ENCODE peak calls at places on chromosomes 2 and 18, in eight cellular contexts. L is CD8-positive, alpha-beta memory T cell; D is PC-9; E is ovary; S is RWPE1; M is psoas muscle; T is GM23338; I is pancreas. X is an unnamed sample.
A peak's percentile ranks its signal among the peaks of the same experiment; 100 is the strongest.

GRCh38 chr18:6785001-6785400 is 55.5 kb downstream of the ARHGAP28 start:
- DNase-seq in L (no peak), D (no peak), E (no peak), S (no peak), M (no peak), T (no peak), I (no peak), X (no peak)

GRCh38 chr18:74413811-74414210 is 43.3 kb downstream of the DIPK1C start:
- DNase-seq in L (no peak), D (no peak), E (no peak), S (no peak), M (no peak), T (no peak), I (no peak), X (no peak)

GRCh38 chr2:236088368-236089057 is 79.7 kb downstream of the GBX2 start:
- DNase-seq in L (no peak), D (peak; percentile 37), E (no peak), S (no peak), M (no peak), T (no peak), I (no peak), X (no peak)

GRCh38 chr2:111698089-111698488 is 185.9 kb downstream of the ANAPC1 start:
- DNase-seq in L (no peak), D (no peak), E (no peak), S (no peak), M (no peak), T (no peak), I (no peak), X (no peak)

GRCh38 chr2:219542931-219543595 is 546 bp downstream of the CHPF start:
- DNase-seq in L (no peak), D (peak; percentile 37), E (no peak), S (peak; percentile 26), M (peak; percentile 69), T (peak; percentile 50), I (no peak), X (no peak)

GRCh38 chr2:234137400-234138014 is 87.0 kb downstream of the SPP2 start:
- DNase-seq in L (peak; percentile 57), D (peak; percentile 98), E (no peak), S (peak; percentile 87), M (no peak), T (no peak), I (no peak), X (peak; percentile 34)

GRCh38 chr2:119252186-119253113 is 28.8 kb downstream of the STEAP3 start:
- DNase-seq in L (no peak), D (peak; percentile 99), E (no peak), S (peak; percentile 82), M (no peak), T (no peak), I (no peak), X (no peak)

GRCh38 chr18:48798334-48799197 is 152.2 kb downstream of the SMAD7 start:
- DNase-seq in L (no peak), D (no peak), E (peak; percentile 3), S (no peak), M (peak; percentile 86), T (no peak), I (peak; percentile 9), X (no peak)

GRCh38 chr2:113233593-113234550 is 44.8 kb downstream of the PAX8 start:
- DNase-seq in L (no peak), D (peak; percentile 38), E (no peak), S (no peak), M (peak; percentile 54), T (no peak), I (no peak), X (no peak)

GRCh38 chr18:9104244-9104901 is 1.9 kb downstream of the NDUFV2 start:
- DNase-seq in L (no peak), D (peak; percentile 36), E (no peak), S (no peak), M (no peak), T (no peak), I (no peak), X (no peak)

GRCh38 chr2:195331124-195331523 is 325.9 kb upstream of the SLC39A10 start:
- DNase-seq in L (no peak), D (no peak), E (no peak), S (no peak), M (no peak), T (no peak), I (no peak), X (no peak)

GRCh38 chr2:60633615-60634014 is 80.2 kb upstream of the BCL11A start:
- DNase-seq in L (no peak), D (no peak), E (no peak), S (no peak), M (no peak), T (no peak), I (no peak), X (no peak)

GRCh38 chr2:60629263-60629662 is 75.8 kb upstream of the BCL11A start:
- DNase-seq in L (no peak), D (no peak), E (no peak), S (no peak), M (no peak), T (no peak), I (no peak), X (no peak)

GRCh38 chr2:60629801-60630385 is 76.4 kb upstream of the BCL11A start:
- DNase-seq in L (no peak), D (no peak), E (no peak), S (no peak), M (no peak), T (no peak), I (no peak), X (no peak)

DNA sequence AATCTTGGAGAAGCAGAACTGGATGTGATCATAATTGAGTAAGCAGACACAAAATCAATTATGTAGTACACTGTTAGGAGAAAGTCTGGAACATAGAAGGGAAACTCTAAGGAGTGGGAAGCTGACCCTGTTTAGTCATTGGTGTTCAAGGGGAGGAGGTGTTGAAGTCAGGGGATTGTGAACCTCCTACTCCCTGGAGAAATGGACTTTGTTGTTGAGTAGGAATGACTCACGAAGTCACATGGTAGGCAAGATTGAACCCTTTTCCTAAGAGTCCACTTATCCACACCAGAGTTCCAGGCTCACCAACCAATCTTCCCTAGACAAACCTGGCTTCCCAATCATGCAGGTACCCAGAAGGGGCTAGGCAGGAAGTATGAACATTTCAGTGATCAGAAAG is 81.0 kb upstream of the BCL11A start:
- DNase-seq in L (no peak), D (no peak), E (no peak), S (no peak), M (no peak), T (no peak), I (no peak), X (no peak)
- H3K27ac ChIP-seq in L (no peak overlapping the region), D (no peak overlapping the region), E (no peak overlapping the region), S (no peak overlapping the region), M (no peak overlapping the region), T (no peak overlapping the region), I (no peak overlapping the region), X (no peak overlapping the region)

GRCh38 chr2:28420717-28421116 is 28.1 kb downstream of the FOSL2 start:
- DNase-seq in L (no peak), D (no peak), E (no peak), S (no peak), M (no peak), T (no peak), I (no peak), X (no peak)

GRCh38 chr2:28424799-28425492 is 32.3 kb downstream of the FOSL2 start:
- DNase-seq in L (peak; percentile 26), D (no peak), E (no peak), S (no peak), M (no peak), T (no peak), I (no peak), X (no peak)

GRCh38 chr2:28427741-28428412 is 35.2 kb downstream of the FOSL2 start:
- DNase-seq in L (no peak), D (no peak), E (no peak), S (no peak), M (peak; percentile 28), T (no peak), I (no peak), X (no peak)

GRCh38 chr2:28422903-28423741 is 30.5 kb downstream of the FOSL2 start:
- DNase-seq in L (no peak), D (no peak), E (no peak), S (no peak), M (peak; percentile 44), T (no peak), I (no peak), X (no peak)

GRCh38 chr2:28423856-28424605 is 31.4 kb downstream of the FOSL2 start:
- DNase-seq in L (peak; percentile 53), D (no peak), E (no peak), S (no peak), M (peak; percentile 39), T (no peak), I (no peak), X (no peak)
- H3K27ac ChIP-seq in L (peak overlapping the region; percentile 38), D (no peak overlapping the region), E (peak overlapping the region; percentile 67), S (peak overlapping the region; percentile 6), M (no peak overlapping the region), T (no peak overlapping the region), I (peak overlapping the region; percentile 52), X (peak overlapping the region; percentile 66)

GRCh38 chr2:43426305-43427031 is 169.4 kb downstream of the THADA start:
- DNase-seq in L (peak; percentile 56), D (peak; percentile 100), E (peak; percentile 21), S (peak; percentile 84), M (no peak), T (no peak), I (peak; percentile 66), X (no peak)
- H3K27ac ChIP-seq in L (peak overlapping the region; percentile 59), D (peak overlapping the region; percentile 100), E (no peak overlapping the region), S (peak overlapping the region; percentile 69), M (peak overlapping the region; percentile 17), T (peak overlapping the region; percentile 47), I (peak overlapping the region; percentile 71), X (no peak overlapping the region)

GRCh38 chr2:38716185-38716584 is 35.0 kb downstream of the SRSF7 start:
- DNase-seq in L (no peak), D (peak; percentile 96), E (no peak), S (no peak), M (no peak), T (no peak), I (no peak), X (no peak)

GRCh38 chr2:38719706-38720105 is 31.5 kb downstream of the SRSF7 start:
- DNase-seq in L (no peak), D (no peak), E (no peak), S (no peak), M (no peak), T (no peak), I (no peak), X (no peak)

GRCh38 chr2:38722271-38723115 is 28.7 kb downstream of the SRSF7 start:
- DNase-seq in L (peak; percentile 21), D (no peak), E (no peak), S (no peak), M (no peak), T (no peak), I (no peak), X (no peak)

GRCh38 chr2:38723173-38723572 is 28.0 kb downstream of the SRSF7 start:
- DNase-seq in L (no peak), D (no peak), E (no peak), S (no peak), M (peak; percentile 82), T (no peak), I (no peak), X (no peak)

DNA sequence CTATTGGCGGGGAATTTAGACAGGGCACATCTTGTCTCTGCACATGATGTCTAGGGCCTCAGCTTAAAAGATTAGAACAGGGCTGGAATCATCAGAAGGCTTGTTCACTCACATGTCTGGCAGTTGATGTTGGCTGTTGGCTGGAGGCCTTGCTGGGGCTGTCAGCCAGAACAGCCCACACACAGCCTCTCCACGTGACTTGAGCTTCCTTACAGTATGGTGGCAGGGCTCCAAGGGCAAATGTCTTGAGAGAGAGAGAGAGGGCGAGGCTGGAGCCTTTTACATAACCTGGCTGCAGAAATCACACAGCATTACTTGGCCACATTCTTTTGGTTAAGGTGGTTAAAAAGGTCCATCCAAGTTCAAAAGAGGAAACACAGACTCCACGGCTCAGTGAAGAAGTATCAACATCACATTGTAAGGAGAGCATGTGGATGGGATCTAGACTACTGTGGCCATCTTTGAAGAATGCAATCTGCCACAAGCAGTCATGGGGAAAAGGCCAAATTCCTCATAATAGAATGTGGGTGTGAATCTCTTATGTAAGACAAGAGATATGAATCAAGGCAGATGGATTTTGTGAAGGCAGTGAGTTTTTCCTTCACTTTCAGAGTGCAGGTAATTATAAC is 30.4 kb downstream of the SRSF7 start:
- DNase-seq in L (no peak), D (peak; percentile 98), E (peak; percentile 89), S (peak; percentile 53), M (peak; percentile 89), T (no peak), I (peak; percentile 71), X (no peak)
- H3K27ac ChIP-seq in L (no peak overlapping the region), D (peak overlapping the region; percentile 69), E (no peak overlapping the region), S (peak overlapping the region; percentile 80), M (peak overlapping the region; percentile 82), T (no peak overlapping the region), I (peak overlapping the region; percentile 8), X (no peak overlapping the region)

X was measured in naive thymus-derived CD4-positive, alpha-beta T cell.